ENCODE peak calls at places on chromosomes 13 and 19, in four cellular contexts. V, H, J and B are unnamed samples.

GRCh38 chr19:6216236-6216995 is 63.4 kb downstream of the MLLT1 start:
- DNase-seq in V (no peak), H (no peak), J (no peak), B (no peak)

GRCh38 chr19:19490247-19490968 is 24.9 kb downstream of the TSSK6 start:
- DNase-seq in V (peak), H (peak), J (peak), B (peak)

GRCh38 chr13:24664726-24665409 is 15.3 kb upstream of the ATP12A start:
- DNase-seq in V (no peak), H (peak), J (no peak), B (peak)

GRCh38 chr19:7421941-7422744 is 66.7 kb downstream of the PEX11G start:
- DNase-seq in V (no peak), H (no peak), J (peak), B (no peak)

GRCh38 chr19:48445256-48445605 is 552 bp upstream of the GRWD1 start:
- DNase-seq in V (no peak), H (peak), J (peak), B (peak)

GRCh38 chr13:81017525-81018152 is 676.7 kb upstream of the SPRY2 start:
- DNase-seq in V (peak), H (peak), J (peak), B (peak)

GRCh38 chr19:12884926-12885748 is 1.9 kb downstream of the KLF1 start:
- DNase-seq in V (peak), H (peak), J (no peak), B (peak)

GRCh38 chr19:54207908-54208783 is 7.5 kb downstream of the RPS9 start:
- DNase-seq in V (no peak), H (peak), J (no peak), B (peak)

GRCh38 chr13:29750178-29750530 is 100.3 kb downstream of the UBL3 start:
- DNase-seq in V (no peak), H (no peak), J (no peak), B (no peak)

GRCh38 chr13:79451500-79451962 is 29.4 kb upstream of the NDFIP2 start:
- DNase-seq in V (no peak), H (peak), J (no peak), B (no peak)

GRCh38 chr13:110506859-110507566 is 54.5 kb downstream of the RAB20 start:
- DNase-seq in V (no peak), H (peak), J (no peak), B (no peak)

GRCh38 chr19:49776371-49776764 is 9.6 kb downstream of the AP2A1 start:
- DNase-seq in V (no peak), H (no peak), J (no peak), B (no peak)

GRCh38 chr19:44512326-44513298 is 12.3 kb upstream of the ZNF180 start:
- DNase-seq in V (no peak), H (peak), J (peak), B (peak)

GRCh38 chr13:75481176-75482069 is 546 bp downstream of the TBC1D4 start:
- DNase-seq in V (peak), H (no peak), J (no peak), B (peak)

GRCh38 chr19:2302319-2303208 is 5.4 kb downstream of the LINGO3 start:
- DNase-seq in V (peak), H (peak), J (no peak), B (no peak)

GRCh38 chr13:76886292-76887061 is at the start of gene KCTD12:
- DNase-seq in V (peak), H (peak), J (peak), B (peak)

GRCh38 chr19:2631213-2631821 is 71.2 kb downstream of the GNG7 start:
- DNase-seq in V (no peak), H (peak), J (no peak), B (peak)

GRCh38 chr19:39679056-39679790 is 23.5 kb downstream of the LGALS16 start:
- DNase-seq in V (no peak), H (no peak), J (no peak), B (no peak)

GRCh38 chr13:74214321-74214720 is 80.1 kb upstream of the KLF12 start:
- DNase-seq in V (no peak), H (no peak), J (no peak), B (no peak)

GRCh38 chr13:70014337-70014736 is 93.3 kb upstream of the ATXN8OS start:
- DNase-seq in V (no peak), H (no peak), J (no peak), B (no peak)

GRCh38 chr13:98206946-98207345 is 29.9 kb upstream of the RNF113B start:
- DNase-seq in V (no peak), H (peak), J (no peak), B (no peak)

GRCh38 chr13:38180670-38181069 is 169.0 kb upstream of the UFM1 start:
- DNase-seq in V (no peak), H (no peak), J (no peak), B (no peak)

GRCh38 chr19:56066152-56067023 is 54.7 kb downstream of the ZNF787 start:
- DNase-seq in V (peak), H (peak), J (peak), B (peak)

GRCh38 chr19:3775374-3775711 is 3.3 kb upstream of the RAX2 start:
- DNase-seq in V (no peak), H (no peak), J (no peak), B (no peak)

GRCh38 chr13:27968316-27969072 is 621 bp downstream of the CDX2 start:
- DNase-seq in V (no peak), H (no peak), J (no peak), B (no peak)

GRCh38 chr19:36916991-36917390 is 859 bp downstream of the ZNF568 start:
- DNase-seq in V (peak), H (peak), J (no peak), B (no peak)

GRCh38 chr19:48962029-48962848 is 2.9 kb upstream of the FTL start:
- DNase-seq in V (no peak), H (no peak), J (no peak), B (peak)

GRCh38 chr19:4597278-4597974 is 37.9 kb upstream of the SEMA6B start:
- DNase-seq in V (no peak), H (no peak), J (no peak), B (no peak)

GRCh38 chr13:98142427-98143156 is at the start of gene FARP1:
- DNase-seq in V (peak), H (peak), J (peak), B (no peak)

GRCh38 chr19:1384478-1385110 is 887 bp downstream of the NDUFS7 start:
- DNase-seq in V (no peak), H (no peak), J (no peak), B (peak)

GRCh38 chr13:48939728-48940127 is 36.0 kb upstream of the FNDC3A start:
- DNase-seq in V (no peak), H (no peak), J (no peak), B (no peak)

GRCh38 chr13:30607908-30608307 is 9.8 kb upstream of the USPL1 start:
- DNase-seq in V (no peak), H (no peak), J (no peak), B (peak)

GRCh38 chr13:58051807-58052375 is 420.3 kb downstream of the PCDH17 start:
- DNase-seq in V (no peak), H (no peak), J (no peak), B (no peak)

GRCh38 chr19:8441725-8442544 is 2.8 kb upstream of the HNRNPM start:
- DNase-seq in V (no peak), H (no peak), J (no peak), B (no peak)
- H3K9ac ChIP-seq in V (no peak), H (no peak), J (no peak), B (no peak)

GRCh38 chr19:35879068-35879467 is 10.7 kb downstream of the APLP1 start:
- DNase-seq in V (no peak), H (no peak), J (no peak), B (no peak)
- H3K27ac ChIP-seq in V (no peak), H (no peak), J (no peak), B (no peak)

DNA sequence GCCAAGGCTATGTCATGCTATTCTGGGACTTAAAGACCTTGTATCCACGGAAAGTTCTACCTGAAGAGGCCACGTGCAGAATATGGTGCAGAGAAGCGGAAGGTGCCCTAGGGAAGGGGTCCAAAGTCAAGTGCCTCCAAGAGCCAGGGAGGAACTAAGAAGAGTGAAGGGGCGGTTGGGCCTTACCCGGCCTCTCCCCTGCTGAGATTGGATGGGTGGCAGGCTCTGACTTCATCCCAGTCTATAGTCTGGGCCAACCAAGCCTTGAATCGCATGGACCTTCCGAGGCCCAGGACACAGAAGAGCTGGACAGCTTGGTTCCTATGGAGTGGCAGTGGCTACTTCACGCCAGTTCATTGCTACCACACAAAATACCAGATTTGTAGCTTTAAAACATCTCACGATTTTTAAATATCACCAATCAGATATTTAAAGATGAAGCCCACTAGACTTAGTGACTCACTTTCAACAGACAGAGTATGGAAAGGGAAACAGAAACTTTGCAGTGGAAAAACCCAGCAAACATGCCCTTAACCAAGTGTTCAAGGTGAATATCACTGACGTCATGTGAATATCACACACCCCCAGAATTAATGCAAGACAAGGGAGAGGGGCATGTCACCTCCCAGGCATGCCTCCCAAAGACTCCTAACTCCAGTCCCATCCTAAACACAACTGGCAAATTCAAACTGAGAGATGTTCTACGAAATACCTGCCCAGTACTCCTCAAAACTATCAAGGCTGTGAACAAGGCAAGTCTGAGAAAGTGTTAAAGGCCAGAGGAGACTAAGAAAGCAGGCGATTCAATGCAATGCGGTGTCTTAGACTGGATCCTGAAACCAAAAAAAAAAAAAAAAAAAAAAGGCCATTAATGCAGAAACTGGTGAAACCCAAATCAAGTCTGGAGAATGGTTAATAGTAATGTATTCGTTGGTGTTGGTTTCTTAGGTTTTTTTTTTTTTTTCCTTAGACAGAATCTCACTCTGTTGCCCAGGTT is 10.2 kb downstream of the C19orf12 start:
- DNase-seq in V (no peak), H (no peak), J (no peak), B (no peak)
- H3K9ac ChIP-seq in V (no peak), H (no peak), J (no peak), B (no peak)

GRCh38 chr19:18274776-18275356 is 614 bp upstream of the IQCN start:
- DNase-seq in V (no peak), H (peak), J (no peak), B (no peak)
- H3K27ac ChIP-seq in V (no peak), H (peak), J (peak), B (no peak)